ENCODE peak calls at places on chromosome 12, in nine cellular contexts. F is GM04504; R is stimulated activated CD8-positive, alpha-beta memory T cell treated with anti-CD3 and anti-CD28 coated beads, Interleukin-7, amount 100 ng/mL, for 1 hour; H is HT1080; W is SK-N-DZ; D is T-helper 2 cell treated with Interferon-gamma antibody and Interleukin-4, amounts not matched to agents 5 μg/mL and 100 μg/mL, for 36 hours; Q is dorsolateral prefrontal cortex; T is cardiac muscle cell; N is HuH-7.5. O is an unnamed sample.

GRCh38 chr12:126547905-126548304 is 1482.7 kb downstream of the AACS start:
- DNase-seq in R (no peak), F (no peak), T (no peak), N (no peak), Q (no peak), W (peak), D (no peak), H (no peak), O (no peak)

GRCh38 chr12:46369095-46369473 is 3.5 kb downstream of the SLC38A2 start:
- DNase-seq in T (no peak), N (no peak), R (no peak), Q (no peak), W (no peak), D (no peak), F (no peak), H (no peak), O (no peak)

GRCh38 chr12:99055294-99055693 is 410.2 kb downstream of the APAF1 start:
- DNase-seq in N (no peak), W (no peak), H (no peak), D (no peak), F (no peak), Q (no peak), R (no peak), T (no peak), O (no peak)

GRCh38 chr12:108447168-108447840 is 67.8 kb upstream of the FICD start:
- DNase-seq in Q (no peak), R (no peak), W (no peak), H (peak), D (no peak), N (no peak), T (no peak), F (peak), O (no peak)

GRCh38 chr12:65613692-65614091 is 210.6 kb upstream of the HMGA2 start:
- DNase-seq in D (no peak), W (no peak), H (no peak), R (no peak), T (no peak), Q (no peak), F (no peak), N (no peak), O (no peak)

GRCh38 chr12:120224304-120225199 is 23.6 kb upstream of the RPLP0 start:
- DNase-seq in Q (no peak), R (no peak), D (no peak), F (no peak), N (no peak), W (no peak), T (no peak), H (no peak), O (no peak)

GRCh38 chr12:76346798-76347420 is 1.3 kb downstream of the BBS10 start:
- DNase-seq in T (peak), Q (no peak), W (peak), N (peak), R (no peak), H (peak), F (peak), D (peak), O (no peak)

GRCh38 chr12:6551063-6551461 is 4.8 kb downstream of the IFFO1 start:
- DNase-seq in F (peak), H (no peak), Q (peak), D (no peak), R (no peak), W (no peak), T (no peak), N (no peak), O (no peak)

GRCh38 chr12:5377997-5378596 is 53.8 kb upstream of the NTF3 start:
- DNase-seq in Q (no peak), N (no peak), H (no peak), F (no peak), D (no peak), T (no peak), W (no peak), R (no peak), O (no peak)

GRCh38 chr12:102365365-102365764 is 115.0 kb downstream of the IGF1 start:
- DNase-seq in Q (no peak), F (no peak), R (no peak), H (no peak), N (no peak), T (no peak), W (no peak), D (no peak), O (no peak)

GRCh38 chr12:116537149-116537904 is 21.9 kb upstream of the MAP1LC3B2 start:
- DNase-seq in R (no peak), F (no peak), Q (no peak), N (no peak), W (no peak), D (peak), H (no peak), T (no peak), O (no peak)

GRCh38 chr12:67650127-67650495 is 1.6 kb downstream of the DYRK2 start:
- DNase-seq in H (no peak), F (no peak), R (no peak), N (peak), T (peak), Q (no peak), D (no peak), W (peak), O (no peak)

GRCh38 chr12:115817399-115817798 is 460.1 kb downstream of the MED13L start:
- DNase-seq in N (no peak), H (no peak), R (no peak), F (no peak), W (no peak), T (no peak), D (no peak), Q (no peak), O (no peak)

GRCh38 chr12:101967506-101967905 is 90.1 kb downstream of the DRAM1 start:
- DNase-seq in R (no peak), H (no peak), N (no peak), D (no peak), Q (no peak), W (no peak), F (no peak), T (no peak), O (no peak)

GRCh38 chr12:91272456-91273063 is 89.9 kb upstream of the DCN start:
- DNase-seq in W (no peak), T (no peak), D (no peak), N (no peak), Q (no peak), H (no peak), R (no peak), F (no peak), O (no peak)

GRCh38 chr12:724194-724855 is 28.1 kb upstream of the WNK1 start:
- DNase-seq in Q (no peak), D (no peak), H (peak), T (peak), N (no peak), F (no peak), R (no peak), W (no peak), O (no peak)

GRCh38 chr12:70691018-70691672 is 53.9 kb upstream of the PTPRB start:
- DNase-seq in R (no peak), D (no peak), Q (no peak), N (no peak), F (no peak), W (no peak), T (no peak), H (peak), O (peak)

GRCh38 chr12:104496336-104496735 is 39.6 kb downstream of the CHST11 start:
- DNase-seq in T (no peak), W (no peak), H (no peak), R (no peak), D (no peak), F (no peak), N (no peak), Q (no peak), O (no peak)

GRCh38 chr12:95443458-95443857 is 30.5 kb upstream of the METAP2 start:
- DNase-seq in N (no peak), H (no peak), F (no peak), W (no peak), D (no peak), R (no peak), T (no peak), Q (no peak), O (no peak)

GRCh38 chr12:58529897-58530296 is 390.4 kb downstream of the LRIG3 start:
- DNase-seq in D (no peak), H (peak), T (no peak), R (no peak), Q (no peak), W (no peak), N (no peak), F (peak), O (peak)

GRCh38 chr12:133130038-133130807 is at the start of the genes ZNF10 and ZNF891:
- DNase-seq in R (peak), Q (peak), H (peak), F (peak), N (peak), D (peak), T (peak), W (peak), O (peak)

GRCh38 chr12:65926119-65927004 is 102.1 kb downstream of the HMGA2 start:
- DNase-seq in N (no peak), Q (no peak), T (no peak), W (no peak), H (no peak), F (no peak), R (no peak), D (no peak), O (no peak)

GRCh38 chr12:15700595-15700994 is 88.6 kb downstream of the EPS8 start:
- DNase-seq in H (peak), F (peak), W (no peak), R (no peak), D (peak), N (no peak), T (no peak), Q (no peak), O (peak)

GRCh38 chr12:71197460-71197859 is 39.7 kb upstream of the TSPAN8 start:
- DNase-seq in D (no peak), W (no peak), H (no peak), F (no peak), T (no peak), Q (no peak), R (no peak), N (no peak), O (no peak)

GRCh38 chr12:124556896-124557501 is 10.4 kb downstream of the NCOR2 start:
- DNase-seq in N (no peak), F (no peak), R (no peak), H (no peak), T (no peak), Q (no peak), W (no peak), D (no peak), O (no peak)

GRCh38 chr12:4535871-4536270 is 2.8 kb upstream of the RAD51AP1 start:
- DNase-seq in R (no peak), D (no peak), Q (no peak), T (no peak), F (no peak), W (no peak), H (no peak), N (no peak), O (no peak)

GRCh38 chr12:128817115-128818015 is 6.4 kb downstream of the SLC15A4 start:
- DNase-seq in D (no peak), T (no peak), R (no peak), W (no peak), H (peak), N (no peak), Q (no peak), F (peak), O (no peak)

GRCh38 chr12:49697808-49698207 is 9.4 kb downstream of the FMNL3 start:
- DNase-seq in R (no peak), W (no peak), Q (no peak), F (no peak), N (no peak), D (no peak), T (no peak), H (no peak), O (no peak)